ENCODE peak calls at places on chromosomes 11 and 22, in eight cellular contexts. H is GM12865, A is astrocyte of the cerebellum, B is tibial nerve, X is lower lobe of right lung, Q is neural progenitor cell, N is spleen, E is HEK293T. P is an unnamed sample.

GRCh38 chr22:46262449-46263207 is 515 bp downstream of the PKDREJ start:
- DNase-seq in H (no peak), Q (peak), X (peak), B (peak), A (no peak), N (peak), E (no peak), P (peak)

GRCh38 chr11:78759067-78759466 is 184.4 kb upstream of the NARS2 start:
- DNase-seq in E (no peak), Q (no peak), N (no peak), X (no peak), H (no peak), A (no peak), B (no peak), P (no peak)

GRCh38 chr11:83063073-83063754 is 8.5 kb downstream of the RAB30 start:
- DNase-seq in H (peak), Q (no peak), A (peak), B (no peak), E (no peak), X (no peak), N (no peak), P (peak)

GRCh38 chr11:33930317-33931021 is 38.6 kb upstream of the LMO2 start:
- DNase-seq in X (no peak), N (no peak), B (peak), E (no peak), A (no peak), H (no peak), Q (peak), P (peak)

GRCh38 chr22:25942989-25943411 is 201.0 kb downstream of the MYO18B start:
- DNase-seq in E (no peak), H (no peak), X (no peak), Q (no peak), N (no peak), A (no peak), B (no peak), P (peak)

GRCh38 chr22:43227231-43227630 is 40.3 kb upstream of the TTLL12 start:
- DNase-seq in X (no peak), E (no peak), Q (no peak), A (no peak), N (no peak), H (no peak), B (no peak), P (no peak)

GRCh38 chr11:72823105-72823804 is 9.0 kb downstream of the ATG16L2 start:
- DNase-seq in E (no peak), X (no peak), H (peak), Q (no peak), B (no peak), A (no peak), N (no peak), P (no peak)

GRCh38 chr11:933936-934335 is 8.3 kb downstream of the AP2A2 start:
- DNase-seq in H (no peak), N (no peak), X (no peak), E (no peak), Q (peak), A (no peak), B (no peak), P (no peak)

GRCh38 chr22:34798605-34799004 is 267.4 kb upstream of the ISX start:
- DNase-seq in E (no peak), A (no peak), X (no peak), Q (no peak), N (no peak), H (no peak), B (no peak), P (peak)

P was measured in RPMI7951.